ENCODE peak calls at places on chromosomes 11 and 22, in four cellular contexts. S is gastrocnemius medialis, H is psoas muscle, O is OCI-LY7. N is an unnamed sample.

GRCh38 chr22:17086750-17087149 is 1.9 kb downstream of the IL17RA start:
- DNase-seq in S (no peak), H (no peak), O (peak; percentile 62), N (no peak)

GRCh38 chr11:100981196-100981824 is 148.3 kb downstream of the PGR start:
- DNase-seq in S (no peak), H (no peak), O (no peak), N (no peak)

GRCh38 chr11:104329043-104329442 is 165.1 kb upstream of the PDGFD start:
- DNase-seq in S (no peak), H (no peak), O (no peak), N (no peak)

GRCh38 chr11:110907629-110908028 is 195.4 kb upstream of the ARHGAP20 start:
- DNase-seq in S (no peak), H (no peak), O (peak; percentile 16), N (no peak)

GRCh38 chr11:27699926-27700350 is 317 bp downstream of the BDNF start:
- DNase-seq in S (no peak), H (peak; percentile 45), O (no peak), N (no peak)

GRCh38 chr11:74696932-74697687 is 34.1 kb downstream of the CHRDL2 start:
- DNase-seq in S (peak; percentile 70), H (peak; percentile 92), O (no peak), N (peak; percentile 93)

GRCh38 chr11:75160328-75160757 is 9.4 kb downstream of the SLCO2B1 start:
- DNase-seq in S (no peak), H (no peak), O (no peak), N (no peak)

GRCh38 chr11:57698843-57699365 is 13.1 kb downstream of the MED19 start:
- DNase-seq in S (no peak), H (no peak), O (no peak), N (no peak)

GRCh38 chr11:2669926-2670469 is 29.8 kb downstream of the KCNQ1OT1 start:
- DNase-seq in S (no peak), H (no peak), O (no peak), N (peak; percentile 28)

GRCh38 chr11:2012440-2012839 is 14.8 kb upstream of the H19 start:
- DNase-seq in S (no peak), H (no peak), O (no peak), N (no peak)

GRCh38 chr22:44291265-44292006 is 21.3 kb downstream of the SHISAL1 start:
- DNase-seq in S (no peak), H (no peak), O (no peak), N (no peak)

GRCh38 chr11:36412781-36413383 is 97.2 kb downstream of the TRAF6 start:
- DNase-seq in S (no peak), H (no peak), O (no peak), N (no peak)

GRCh38 chr22:27223317-27224177 is 566.2 kb downstream of the MIAT start:
- DNase-seq in S (no peak), H (no peak), O (no peak), N (no peak)

GRCh38 chr22:42360348-42360747 is 71.9 kb downstream of the NFAM1 start:
- DNase-seq in S (no peak), H (no peak), O (no peak), N (no peak)

GRCh38 chr11:72814831-72815618 is 814 bp downstream of the ATG16L2 start:
- DNase-seq in S (no peak), H (no peak), O (peak; percentile 86), N (no peak)

GRCh38 chr22:49369726-49370717 is 457.7 kb downstream of the BRD1 start:
- DNase-seq in S (no peak), H (no peak), O (no peak), N (peak; percentile 43)

GRCh38 chr11:125083312-125084056 is 20.4 kb downstream of the SLC37A2 start:
- DNase-seq in S (no peak), H (no peak), O (no peak), N (peak; percentile 21)

GRCh38 chr22:26658671-26659478 is 1.5 kb downstream of the MIAT start:
- DNase-seq in S (peak; percentile 68), H (peak; percentile 71), O (peak; percentile 84), N (no peak)

GRCh38 chr11:12048936-12049790 is 40.7 kb upstream of the DKK3 start:
- DNase-seq in S (peak; percentile 65), H (no peak), O (no peak), N (no peak)

GRCh38 chr11:17076517-17077239 is 789 bp downstream of the RPS13 start:
- DNase-seq in S (no peak), H (no peak), O (peak; percentile 15), N (no peak)

GRCh38 chr11:6013042-6013441 is 6.3 kb upstream of the OR56A4 start:
- DNase-seq in S (no peak), H (no peak), O (no peak), N (no peak)

GRCh38 chr22:20585640-20586402 is 78.4 kb downstream of the MED15 start:
- DNase-seq in S (no peak), H (no peak), O (no peak), N (no peak)

GRCh38 chr22:37417737-37418348 is 9.4 kb downstream of the ELFN2 start:
- DNase-seq in S (no peak), H (no peak), O (no peak), N (no peak)

GRCh38 chr22:47395481-47395880 is 633.0 kb downstream of the TBC1D22A start:
- DNase-seq in S (no peak), H (no peak), O (no peak), N (no peak)

GRCh38 chr11:129743029-129743846 is 72.4 kb upstream of the TMEM45B start:
- DNase-seq in S (no peak), H (no peak), O (no peak), N (peak; percentile 50)

GRCh38 chr11:20156280-20156875 is 3.9 kb downstream of the DBX1 start:
- DNase-seq in S (no peak), H (no peak), O (no peak), N (no peak)

GRCh38 chr11:119723243-119723951 is 5.6 kb downstream of the NECTIN1 start:
- DNase-seq in S (no peak), H (no peak), O (no peak), N (no peak)

GRCh38 chr11:35168606-35169200 is 29.7 kb downstream of the CD44 start:
- DNase-seq in S (no peak), H (no peak), O (no peak), N (no peak)
- H3K4me1 ChIP-seq in S (no peaks in the 10 kb centered on the region), H (peaks cover 11% of the 10 kb centered on the region), O (peaks cover 45% of the 10 kb centered on the region), N (no peaks in the 10 kb centered on the region)

DNA sequence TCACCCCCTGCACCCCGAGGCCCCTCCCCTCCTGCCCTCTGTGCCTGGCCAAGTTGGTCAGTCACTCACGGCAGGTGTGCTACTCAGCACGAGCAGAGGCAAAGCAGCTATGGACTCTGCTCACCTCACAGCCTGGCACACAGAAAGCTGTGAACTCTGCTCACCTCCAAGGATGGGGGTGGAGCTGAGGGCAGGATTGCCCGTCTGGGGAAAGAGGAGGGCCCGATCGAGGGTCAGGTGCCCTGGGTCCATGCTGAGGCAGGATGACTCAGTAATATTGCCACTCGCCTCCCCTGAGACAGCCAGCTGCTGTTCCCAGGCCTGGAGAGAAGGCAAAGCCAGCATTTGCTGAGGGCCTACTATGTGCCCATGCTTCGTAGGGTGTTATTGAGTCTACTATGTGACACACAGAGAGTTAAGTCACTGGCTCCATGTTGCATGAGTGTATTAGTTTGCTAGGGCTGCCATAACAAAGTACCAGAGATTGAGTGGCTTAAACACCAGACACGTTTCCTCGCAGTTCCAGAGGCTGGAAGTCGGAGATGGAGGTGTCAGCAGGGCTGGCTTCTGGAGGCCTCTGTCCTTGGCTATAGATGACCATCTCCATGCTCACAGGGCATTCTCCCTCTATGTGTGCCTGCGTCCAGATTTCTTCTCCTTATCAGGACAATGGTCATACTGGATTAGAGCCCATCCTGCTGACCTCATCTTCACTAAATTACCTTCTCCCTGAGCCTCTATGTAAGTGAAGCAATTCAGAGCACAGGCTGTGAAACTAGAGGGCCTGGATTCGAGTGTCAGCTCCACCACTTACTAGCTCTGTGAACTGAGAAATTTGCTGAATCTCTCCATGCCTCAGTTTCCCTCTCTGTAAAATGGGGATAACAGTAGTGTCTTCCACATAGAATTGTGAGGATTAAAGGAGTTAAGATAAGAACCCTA is 13.2 kb upstream of the TSKU start:
- DNase-seq in S (no peak), H (no peak), O (no peak), N (no peak)
- H3K4me1 ChIP-seq in S (peaks cover 43% of the 10 kb centered on the region), H (peaks cover 30% of the 10 kb centered on the region), O (peaks cover 3% of the 10 kb centered on the region), N (peaks cover 91% of the 10 kb centered on the region)

GRCh38 chr11:63870351-63871197 is 31.7 kb downstream of the MARK2 start:
- DNase-seq in S (no peak), H (no peak), O (no peak), N (no peak)
- H3K4me1 ChIP-seq in S (peaks cover 59% of the 10 kb centered on the region), H (peaks cover 68% of the 10 kb centered on the region), O (peaks cover 11% of the 10 kb centered on the region), N (no peaks in the 10 kb centered on the region)

DNA sequence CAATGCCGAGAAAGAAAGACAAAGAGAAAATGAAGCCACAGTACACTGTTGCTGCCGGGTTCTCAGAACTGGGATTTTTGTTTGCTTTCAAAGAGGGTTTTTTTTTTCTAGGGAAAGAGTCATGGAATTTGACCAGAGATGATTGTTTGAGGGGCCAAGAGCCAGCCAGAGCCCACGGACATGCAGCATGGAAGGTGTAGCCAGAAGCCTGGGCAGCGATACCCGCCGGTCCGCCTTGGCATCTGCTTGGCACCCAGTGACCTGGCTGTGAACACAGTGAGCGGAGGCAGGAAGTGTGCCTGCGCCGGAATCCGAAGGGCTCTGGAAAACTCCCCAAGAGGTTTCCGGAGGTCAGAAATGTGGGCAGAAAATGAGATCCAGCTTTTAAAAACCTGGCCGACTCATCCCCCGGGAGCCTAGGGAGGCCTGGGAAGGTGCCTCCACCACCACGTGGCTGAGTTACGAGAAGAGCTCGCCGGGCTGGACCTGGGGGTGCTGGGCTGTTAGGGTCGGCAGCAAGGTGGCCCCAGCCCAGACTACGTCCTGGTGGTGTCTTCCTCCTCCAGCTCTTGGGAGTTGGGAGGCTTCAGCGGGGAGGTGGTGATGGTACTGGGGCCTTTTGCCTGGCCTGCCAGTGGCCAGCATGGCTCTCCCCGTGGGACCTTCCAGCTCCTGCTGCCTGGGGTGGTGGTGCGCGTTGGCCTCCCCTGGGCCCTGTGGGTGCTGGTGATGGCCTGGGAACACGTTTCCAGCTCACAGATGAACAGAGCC is 61.6 kb upstream of the PPARA start:
- DNase-seq in S (peak; percentile 87), H (peak; percentile 88), O (no peak), N (no peak)
- H3K4me1 ChIP-seq in S (peaks cover 100% of the 10 kb centered on the region), H (peaks cover 98% of the 10 kb centered on the region), O (no peaks in the 10 kb centered on the region), N (peaks cover 100% of the 10 kb centered on the region)

DNA sequence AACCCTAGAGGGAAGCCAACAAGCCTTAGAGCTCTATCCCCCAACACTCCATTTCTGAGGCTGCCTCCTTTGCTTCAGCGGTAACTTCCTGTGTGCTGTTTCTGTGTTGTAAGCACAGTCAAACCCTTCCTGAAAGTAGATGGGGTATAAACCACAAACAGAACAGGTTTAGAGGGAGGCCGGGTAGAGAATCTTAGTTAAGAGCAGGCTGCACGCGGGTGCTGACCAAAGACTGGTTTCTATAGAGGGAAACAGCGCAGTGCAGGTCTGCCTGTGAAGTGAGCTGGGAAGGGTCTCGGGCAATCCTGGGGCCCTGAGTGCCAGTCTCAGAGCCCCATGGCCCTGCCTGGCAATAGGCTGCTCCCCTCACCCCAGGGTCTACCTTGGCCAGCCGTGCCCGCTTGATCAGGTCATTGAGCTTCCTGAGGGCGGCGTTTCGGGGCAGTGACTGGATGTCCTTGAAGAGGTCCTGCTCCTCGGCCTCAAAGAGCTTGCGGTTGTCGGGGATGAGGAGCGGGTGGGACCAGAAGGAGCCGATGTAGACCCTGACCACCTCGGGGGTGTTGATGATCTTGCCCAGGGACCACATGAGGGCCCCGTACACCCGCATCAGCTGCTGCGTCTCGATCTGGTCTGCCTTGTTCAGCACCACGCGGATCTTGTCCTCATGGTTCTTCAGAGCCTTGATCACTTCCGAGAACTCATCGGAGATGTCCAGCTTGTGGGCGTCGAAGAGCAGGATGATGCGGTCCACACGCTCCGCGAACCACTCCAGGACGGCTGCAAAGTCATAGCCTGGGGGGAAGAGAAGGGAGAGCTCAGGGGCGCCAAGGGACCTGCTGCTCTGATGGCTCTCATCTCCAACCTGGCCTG is 15.3 kb upstream of the CDC42BPG start:
- DNase-seq in S (no peak), H (no peak), O (peak; percentile 85), N (no peak)
- H3K4me1 ChIP-seq in S (peaks cover 83% of the 10 kb centered on the region), H (peaks cover 92% of the 10 kb centered on the region), O (peaks cover 90% of the 10 kb centered on the region), N (peaks cover 96% of the 10 kb centered on the region)

N was measured in right atrium auricular region.